ENCODE peak calls at places on chromosomes 11 and 22, in six cellular contexts. N is stimulated activated CD4-positive, alpha-beta T cell treated with anti-CD3 and anti-CD28 coated beads, Interleukin-4, amount 100 ng/mL, for 48 hours; X is IMR-90; I is fibroblast of gingiva; R is activated CD8-positive, alpha-beta memory T cell treated with anti-CD3 and anti-CD28 coated beads, Interleukin-2, amount 50 U/mL, for 48 hours; P is T-cell. A is an unnamed sample.

GRCh38 chr11:86464509-86465221 is 90.0 kb downstream of the CCDC81 start:
- DNase-seq in P (no peak), R (no peak), N (no peak), I (no peak), X (no peak), A (no peak)

GRCh38 chr22:50293441-50294318 is 13.8 kb downstream of the PLXNB2 start:
- DNase-seq in X (peak), P (no peak), I (peak), R (no peak), N (no peak), A (no peak)

GRCh38 chr11:128472128-128473110 is 114.9 kb downstream of the ETS1 start:
- DNase-seq in P (no peak), R (no peak), N (no peak), X (peak), I (no peak), A (peak)

GRCh38 chr11:113663567-113663966 is 42.5 kb downstream of the TMPRSS5 start:
- DNase-seq in R (no peak), X (no peak), I (no peak), N (no peak), P (no peak), A (no peak)

GRCh38 chr11:124101722-124102121 is 13.5 kb upstream of the VWA5A start:
- DNase-seq in R (no peak), X (no peak), P (no peak), I (no peak), N (no peak), A (no peak)

GRCh38 chr11:11346249-11346648 is 6.8 kb downstream of the CSNK2A3 start:
- DNase-seq in X (no peak), N (no peak), I (no peak), R (no peak), P (no peak), A (no peak)

GRCh38 chr22:47045691-47046410 is 283.4 kb downstream of the TBC1D22A start:
- DNase-seq in I (no peak), X (no peak), P (no peak), R (no peak), N (no peak), A (no peak)

GRCh38 chr11:19913236-19913892 is 200.7 kb downstream of the NAV2 start:
- DNase-seq in N (no peak), P (no peak), X (no peak), I (no peak), R (no peak), A (no peak)

GRCh38 chr11:134904103-134904502 is 492.1 kb upstream of the B3GAT1 start:
- DNase-seq in X (no peak), N (no peak), P (no peak), R (no peak), I (no peak), A (no peak)

GRCh38 chr11:110675548-110675947 is 36.7 kb downstream of the ARHGAP20 start:
- DNase-seq in X (no peak), P (no peak), R (no peak), I (no peak), N (no peak), A (no peak)

GRCh38 chr22:39212721-39213376 is 31.9 kb downstream of the PDGFB start:
- DNase-seq in P (no peak), N (no peak), I (no peak), R (peak), X (no peak), A (no peak)

GRCh38 chr11:65817815-65818680 is 15.7 kb upstream of the SNX32 start:
- DNase-seq in X (peak), N (peak), R (peak), P (peak), I (peak), A (no peak)

GRCh38 chr11:100821198-100821597 is 134.1 kb downstream of the ARHGAP42 start:
- DNase-seq in P (no peak), I (no peak), R (no peak), X (no peak), N (no peak), A (no peak)

GRCh38 chr11:36034572-36035331 is 90.9 kb downstream of the LDLRAD3 start:
- DNase-seq in X (peak), N (no peak), R (no peak), P (no peak), I (peak), A (peak)